ENCODE peak calls at places on chromosome 3, in ten cellular contexts. W is AG04450; S is stimulated activated CD4-positive, alpha-beta T cell treated with anti-CD3 and anti-CD28 coated beads, TNF-alpha, amount 100 ng/mL, for 1 hour; N is iPS DF 19.7; B is activated gamma-delta T cell treated with anti-CD3 and anti-CD28 coated beads, Interleukin-2, amount 50 U/mL, for 16 hours; G is progenitor cell of endocrine pancreas; Z is nucleus accumbens; Y is DMS 273 treated with DMSO at 0.1 percent for 48 hours; L is cardiac fibroblast; I is CD8-positive, alpha-beta memory T cell. K is an unnamed sample.

GRCh38 chr3:189270248-189270832 is 98.6 kb downstream of the TPRG1 start:
- DNase-seq in W (peak), S (no peak), N (peak), B (no peak), G (peak), Z (no peak), Y (peak), L (peak), I (no peak), K (peak)

GRCh38 chr3:140093742-140094141 is 158.8 kb downstream of the CLSTN2 start:
- DNase-seq in W (peak), S (no peak), N (no peak), B (no peak), G (no peak), Z (no peak), Y (peak), L (peak), I (no peak), K (no peak)

GRCh38 chr3:173891272-173892100 is 493.9 kb downstream of the NLGN1 start:
- DNase-seq in W (no peak), S (no peak), N (no peak), B (no peak), G (no peak), Z (no peak), Y (no peak), L (no peak), I (no peak), K (no peak)

GRCh38 chr3:5002174-5002870 is 23.1 kb downstream of the BHLHE40 start:
- DNase-seq in W (no peak), S (no peak), N (no peak), B (peak), G (no peak), Z (no peak), Y (no peak), L (no peak), I (peak), K (peak)

GRCh38 chr3:13772321-13772745 is 107.5 kb downstream of the WNT7A start:
- DNase-seq in W (no peak), S (no peak), N (no peak), B (no peak), G (no peak), Z (no peak), Y (no peak), L (no peak), I (no peak), K (no peak)

GRCh38 chr3:72322264-72322976 is 525.8 kb downstream of the SHQ1 start:
- DNase-seq in W (no peak), S (no peak), N (no peak), B (no peak), G (no peak), Z (no peak), Y (no peak), L (no peak), I (no peak), K (no peak)

GRCh38 chr3:123640311-123641083 is 55.6 kb upstream of the HACD2 start:
- DNase-seq in W (no peak), S (no peak), N (no peak), B (no peak), G (no peak), Z (no peak), Y (no peak), L (no peak), I (no peak), K (no peak)

GRCh38 chr3:186418601-186419238 is 56.7 kb upstream of the DGKG start:
- DNase-seq in W (no peak), S (no peak), N (no peak), B (no peak), G (no peak), Z (no peak), Y (no peak), L (no peak), I (no peak), K (no peak)

GRCh38 chr3:142898346-142899213 is 9.7 kb upstream of the PCOLCE2 start:
- DNase-seq in W (no peak), S (no peak), N (no peak), B (no peak), G (no peak), Z (no peak), Y (no peak), L (no peak), I (no peak), K (no peak)